ENCODE peak calls at places on chromosomes 6 and 20, in eight cellular contexts. One of them, this sample, is unnamed.

GRCh38 chr6:132931937-132932336 is 117.6 kb downstream of the RPS12 start:
- DNase-seq in left cardiac atrium: no peak
- DNase-seq in cardiac fibroblast: peak
- DNase-seq in nephron progenitor cell: no peak
- DNase-seq in left colon: no peak
- DNase-seq in HS-27A: no peak
- DNase-seq in HCEC 1CT: peak
- DNase-seq in stimulated activated CD4-positive, alpha-beta T cell treated with anti-CD3 and anti-CD28 coated beads, Interleukin-15, amount 100 ng/mL, for 1 hour: no peak
- DNase-seq in this sample: no peak

GRCh38 chr6:53615633-53616449 is 49.7 kb downstream of the KLHL31 start:
- DNase-seq in HCEC 1CT: peak
- DNase-seq in stimulated activated CD4-positive, alpha-beta T cell treated with anti-CD3 and anti-CD28 coated beads, Interleukin-15, amount 100 ng/mL, for 1 hour: no peak
- DNase-seq in HS-27A: no peak
- DNase-seq in cardiac fibroblast: peak
- DNase-seq in left cardiac atrium: no peak
- DNase-seq in left colon: peak
- DNase-seq in nephron progenitor cell: no peak
- DNase-seq in this sample: no peak

GRCh38 chr6:10610289-10610688 is 84.1 kb downstream of the C6orf52 start:
- DNase-seq in left colon: peak
- DNase-seq in cardiac fibroblast: no peak
- DNase-seq in HS-27A: no peak
- DNase-seq in HCEC 1CT: peak
- DNase-seq in left cardiac atrium: no peak
- DNase-seq in nephron progenitor cell: no peak
- DNase-seq in stimulated activated CD4-positive, alpha-beta T cell treated with anti-CD3 and anti-CD28 coated beads, Interleukin-15, amount 100 ng/mL, for 1 hour: no peak
- DNase-seq in this sample: no peak

GRCh38 chr20:35013421-35014411 is 58.0 kb downstream of the MYH7B start:
- DNase-seq in HS-27A: no peak
- DNase-seq in HCEC 1CT: no peak
- DNase-seq in left colon: no peak
- DNase-seq in cardiac fibroblast: no peak
- DNase-seq in nephron progenitor cell: no peak
- DNase-seq in left cardiac atrium: peak
- DNase-seq in stimulated activated CD4-positive, alpha-beta T cell treated with anti-CD3 and anti-CD28 coated beads, Interleukin-15, amount 100 ng/mL, for 1 hour: no peak
- DNase-seq in this sample: no peak

GRCh38 chr6:109794201-109794926 is 103.3 kb downstream of the FIG4 start:
- DNase-seq in left cardiac atrium: no peak
- DNase-seq in HCEC 1CT: peak
- DNase-seq in stimulated activated CD4-positive, alpha-beta T cell treated with anti-CD3 and anti-CD28 coated beads, Interleukin-15, amount 100 ng/mL, for 1 hour: no peak
- DNase-seq in cardiac fibroblast: peak
- DNase-seq in HS-27A: peak
- DNase-seq in nephron progenitor cell: no peak
- DNase-seq in left colon: no peak
- DNase-seq in this sample: no peak

GRCh38 chr6:151070666-151071065 is 169.1 kb upstream of the AKAP12 start:
- DNase-seq in cardiac fibroblast: peak
- DNase-seq in left colon: no peak
- DNase-seq in HS-27A: no peak
- DNase-seq in HCEC 1CT: peak
- DNase-seq in stimulated activated CD4-positive, alpha-beta T cell treated with anti-CD3 and anti-CD28 coated beads, Interleukin-15, amount 100 ng/mL, for 1 hour: no peak
- DNase-seq in nephron progenitor cell: no peak
- DNase-seq in left cardiac atrium: no peak
- DNase-seq in this sample: no peak

GRCh38 chr6:39411465-39411864 is 89.0 kb upstream of the KCNK16 start:
- DNase-seq in left colon: no peak
- DNase-seq in stimulated activated CD4-positive, alpha-beta T cell treated with anti-CD3 and anti-CD28 coated beads, Interleukin-15, amount 100 ng/mL, for 1 hour: no peak
- DNase-seq in cardiac fibroblast: peak
- DNase-seq in nephron progenitor cell: no peak
- DNase-seq in HCEC 1CT: no peak
- DNase-seq in HS-27A: no peak
- DNase-seq in left cardiac atrium: no peak
- DNase-seq in this sample: no peak

GRCh38 chr20:51183443-51183842 is 160.5 kb upstream of the KCNG1 start:
- DNase-seq in left cardiac atrium: no peak
- DNase-seq in stimulated activated CD4-positive, alpha-beta T cell treated with anti-CD3 and anti-CD28 coated beads, Interleukin-15, amount 100 ng/mL, for 1 hour: no peak
- DNase-seq in HCEC 1CT: no peak
- DNase-seq in nephron progenitor cell: no peak
- DNase-seq in cardiac fibroblast: no peak
- DNase-seq in left colon: no peak
- DNase-seq in HS-27A: no peak
- DNase-seq in this sample: no peak

GRCh38 chr6:169162249-169162967 is 91.2 kb downstream of the THBS2 start:
- DNase-seq in nephron progenitor cell: no peak
- DNase-seq in cardiac fibroblast: no peak
- DNase-seq in HS-27A: no peak
- DNase-seq in HCEC 1CT: no peak
- DNase-seq in stimulated activated CD4-positive, alpha-beta T cell treated with anti-CD3 and anti-CD28 coated beads, Interleukin-15, amount 100 ng/mL, for 1 hour: no peak
- DNase-seq in left cardiac atrium: no peak
- DNase-seq in left colon: no peak
- DNase-seq in this sample: no peak